ENCODE peak calls at places on chromosomes 4 and X, in four cellular contexts. K is nephron progenitor cell, Y is fibroblast of lung, T is lower leg skin. W is an unnamed sample.

GRCh38 chr4:19304028-19304427 is 947.7 kb upstream of the SLIT2 start:
- DNase-seq in Y (no peak), T (no peak), K (no peak), W (no peak)

GRCh38 chrX:43939187-43939926 is 33.8 kb downstream of the NDP start:
- DNase-seq in K (no peak), Y (peak), T (no peak), W (no peak)

GRCh38 chr4:1326751-1327525 is 20.1 kb upstream of the UVSSA start:
- DNase-seq in Y (no peak), K (no peak), T (no peak), W (no peak)

GRCh38 chrX:64580035-64580434 is 184.8 kb upstream of the MTMR8 start:
- DNase-seq in Y (no peak), K (peak), T (no peak), W (no peak)

GRCh38 chrX:19063030-19063429 is 59.2 kb downstream of the ADGRG2 start:
- DNase-seq in Y (peak), K (no peak), T (no peak), W (no peak)

GRCh38 chr4:3366893-3367775 is 74.3 kb downstream of the RGS12 start:
- DNase-seq in Y (no peak), K (no peak), T (no peak), W (no peak)

GRCh38 chr4:71663780-71664179 is 120.1 kb downstream of the GC start:
- DNase-seq in K (no peak), T (no peak), Y (no peak), W (no peak)

GRCh38 chr4:23920716-23921446 is 31.0 kb upstream of the PPARGC1A start:
- DNase-seq in K (no peak), Y (no peak), T (peak), W (no peak)

GRCh38 chrX:54172455-54172854 is 10.6 kb downstream of the FAM120C start:
- DNase-seq in Y (no peak), T (no peak), K (no peak), W (no peak)

GRCh38 chrX:139170526-139171173 is 359.9 kb upstream of the F9 start:
- DNase-seq in Y (no peak), T (no peak), K (no peak), W (no peak)

GRCh38 chrX:48025561-48025960 is 18.8 kb downstream of the SPACA5 start:
- DNase-seq in K (peak), T (no peak), Y (peak), W (peak)

GRCh38 chr4:46390353-46391058 is 578 bp upstream of the GABRA2 start:
- DNase-seq in K (peak), Y (no peak), T (no peak), W (no peak)

GRCh38 chrX:120664081-120664480 is 34.2 kb upstream of the C1GALT1C1 start:
- DNase-seq in K (no peak), Y (peak), T (no peak), W (no peak)

GRCh38 chr4:115537387-115537786 is 424.0 kb upstream of the NDST4 start:
- DNase-seq in Y (peak), T (no peak), K (no peak), W (no peak)

GRCh38 chr4:9685692-9686091 is 95.7 kb upstream of the DRD5 start:
- DNase-seq in T (no peak), Y (no peak), K (no peak), W (no peak)

GRCh38 chrX:15438332-15438731 is 54.1 kb upstream of the VEGFD start:
- DNase-seq in Y (no peak), K (no peak), T (no peak), W (no peak)

GRCh38 chrX:115337735-115338134 is 48.2 kb downstream of the LUZP4 start:
- DNase-seq in T (no peak), K (no peak), Y (peak), W (no peak)

GRCh38 chr4:26822546-26822945 is 38.1 kb upstream of the STIM2 start:
- DNase-seq in Y (no peak), T (no peak), K (no peak), W (no peak)

GRCh38 chr4:56910172-56910967 is 2.7 kb downstream of the REST start:
- DNase-seq in K (no peak), T (peak), Y (peak), W (no peak)

DNA sequence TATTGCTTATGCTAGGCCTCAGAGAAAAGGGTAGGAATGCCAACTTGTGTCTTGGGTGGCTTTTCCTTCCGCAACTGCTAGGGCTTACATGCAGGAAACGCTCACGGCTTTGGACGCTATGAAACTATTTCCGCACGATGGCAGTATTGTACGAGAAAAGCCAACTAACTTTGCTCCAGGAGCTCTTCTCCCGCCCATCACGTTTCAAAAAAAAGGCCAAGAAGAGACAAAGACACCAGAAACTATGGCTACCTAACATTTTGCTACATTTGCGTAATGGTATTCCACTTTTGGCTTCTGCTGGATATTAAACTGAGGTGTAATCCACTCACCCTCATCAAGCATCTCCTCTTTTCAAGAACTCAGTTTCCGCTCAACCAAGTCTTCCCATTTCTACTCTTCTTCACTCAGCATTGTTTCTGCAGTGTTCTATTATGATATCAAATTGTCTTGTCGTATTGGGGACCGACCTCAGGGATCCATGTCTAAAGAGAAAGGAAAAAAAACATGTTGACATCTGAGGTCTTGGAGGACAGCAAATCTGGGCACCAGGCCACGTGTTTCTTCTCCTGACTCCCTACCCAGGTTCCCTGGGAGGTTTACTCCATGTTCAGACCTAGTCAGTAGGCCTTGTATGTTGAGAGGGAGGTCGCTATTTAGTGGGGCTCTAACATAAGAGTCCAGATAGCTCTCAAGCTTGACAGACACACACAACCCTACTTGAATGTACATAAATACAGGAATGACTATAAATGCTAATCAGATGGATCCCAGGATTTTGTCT is 239.4 kb upstream of the STK26 start:
- DNase-seq in K (no peak), T (peak), Y (peak), W (no peak)
- TF ChIP-seq CTCF in K (no peak), T (no peak), Y (no peak), W (no peak)

GRCh38 chr4:185538806-185539205 is 3.5 kb upstream of the PDLIM3 start:
- DNase-seq in T (no peak), K (no peak), Y (no peak), W (no peak)
- TF ChIP-seq CTCF in T (no peak), K (no peak), Y (no peak), W (no peak)

DNA sequence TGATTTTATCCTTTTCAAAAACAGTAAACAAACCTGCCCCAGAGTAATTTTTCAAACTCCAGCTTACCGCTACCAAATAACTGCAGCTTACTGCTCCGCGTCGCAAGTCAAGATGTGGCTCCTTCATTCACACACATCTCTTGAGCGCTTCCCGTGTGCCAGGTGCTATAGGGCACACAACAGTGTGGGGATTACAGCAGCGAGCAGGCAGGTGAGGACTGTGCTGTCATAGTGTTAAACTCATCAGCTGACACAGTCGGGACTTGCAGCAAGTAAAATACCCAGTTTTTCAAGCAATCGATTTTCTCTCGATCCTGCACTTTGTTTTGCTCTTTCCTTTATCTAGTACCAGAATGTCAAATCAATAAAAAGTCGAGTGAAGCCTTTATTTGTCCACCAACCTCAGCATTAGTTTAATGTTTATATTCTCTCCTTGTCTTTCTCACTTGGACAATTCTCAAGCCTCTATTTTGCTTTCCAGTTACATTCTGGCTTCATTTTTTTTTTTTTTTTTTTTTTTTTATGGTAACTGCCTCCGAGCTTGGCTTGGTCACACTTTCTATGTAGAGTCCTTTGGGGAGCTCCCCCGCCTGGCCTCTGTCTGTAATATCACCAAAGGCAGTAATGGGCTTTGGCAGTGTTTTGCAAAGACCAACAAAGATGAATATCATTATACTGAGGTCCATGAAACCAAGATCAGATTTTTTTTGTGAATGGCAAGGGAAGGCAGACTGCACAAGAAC is 8.3 kb upstream of the ASB5 start:
- DNase-seq in K (peak), Y (peak), T (no peak), W (peak)
- TF ChIP-seq CTCF in K (peak), Y (peak), T (no peak), W (peak)

GRCh38 chrX:12814434-12814833 is 23.2 kb downstream of the PRPS2 start:
- DNase-seq in Y (peak), T (no peak), K (peak), W (peak)
- TF ChIP-seq CTCF in Y (peak), T (no peak), K (peak), W (peak)

GRCh38 chr4:25792200-25792791 is 70.5 kb downstream of the SEL1L3 start:
- DNase-seq in K (peak), T (peak), Y (peak), W (peak)
- TF ChIP-seq CTCF in K (no peak), T (no peak), Y (peak), W (peak)

GRCh38 chr4:139299536-139299935 is 1.8 kb upstream of the NAA15 start:
- DNase-seq in T (no peak), Y (peak), K (no peak), W (no peak)

GRCh38 chr4:139301143-139301820 is at the start of gene NAA15:
- DNase-seq in Y (peak), T (peak), K (peak), W (peak)

GRCh38 chr4:139304920-139305319 is 2.6 kb upstream of the NDUFC1 start:
- DNase-seq in Y (no peak), K (no peak), T (no peak), W (no peak)

GRCh38 chr4:139300431-139301142 is 718 bp upstream of the NAA15 start:
- DNase-seq in K (peak), T (no peak), Y (peak), W (no peak)

DNA sequence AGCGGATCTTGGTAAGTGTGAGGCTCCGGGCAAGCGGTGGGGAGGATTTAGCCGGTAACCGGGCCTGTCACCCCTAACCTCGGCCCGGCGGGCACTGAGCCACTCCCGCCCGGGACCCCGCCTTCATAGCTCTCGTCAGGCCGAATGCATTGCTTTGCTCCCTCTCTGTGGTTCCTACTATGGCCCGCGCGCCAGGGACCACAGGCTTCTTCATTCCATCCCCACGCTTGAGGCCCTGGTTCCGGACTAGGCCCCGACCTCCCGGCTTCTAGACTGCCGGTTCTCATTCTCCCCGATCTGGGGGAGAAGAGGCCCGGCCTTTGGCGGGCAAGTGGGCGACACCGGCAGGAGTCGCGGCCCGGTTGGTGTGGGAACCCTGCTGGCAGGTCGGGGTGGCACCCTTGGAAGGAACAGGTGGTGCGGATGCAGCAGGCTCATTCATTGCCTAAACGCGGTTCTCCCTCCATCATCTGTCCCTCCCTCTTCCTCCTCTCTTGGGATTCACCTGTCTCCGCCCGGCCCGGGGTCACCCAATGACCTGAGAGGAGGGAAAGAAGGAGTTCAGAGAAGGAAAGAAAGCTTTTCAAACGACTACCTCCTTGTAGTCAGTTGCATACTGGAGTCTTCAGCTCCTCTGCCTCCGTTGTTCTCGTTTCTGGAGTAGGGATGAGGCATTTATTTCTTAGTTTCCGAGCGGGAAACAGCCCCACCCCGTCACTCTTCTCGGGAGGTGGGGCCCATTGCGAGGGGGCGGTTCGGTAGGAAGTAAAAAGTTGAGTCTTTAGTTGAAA is at the start of gene NDUFC1:
- DNase-seq in K (peak), Y (peak), T (peak), W (peak)
- TF ChIP-seq CTCF in K (peak), Y (peak), T (no peak), W (no peak)

DNA sequence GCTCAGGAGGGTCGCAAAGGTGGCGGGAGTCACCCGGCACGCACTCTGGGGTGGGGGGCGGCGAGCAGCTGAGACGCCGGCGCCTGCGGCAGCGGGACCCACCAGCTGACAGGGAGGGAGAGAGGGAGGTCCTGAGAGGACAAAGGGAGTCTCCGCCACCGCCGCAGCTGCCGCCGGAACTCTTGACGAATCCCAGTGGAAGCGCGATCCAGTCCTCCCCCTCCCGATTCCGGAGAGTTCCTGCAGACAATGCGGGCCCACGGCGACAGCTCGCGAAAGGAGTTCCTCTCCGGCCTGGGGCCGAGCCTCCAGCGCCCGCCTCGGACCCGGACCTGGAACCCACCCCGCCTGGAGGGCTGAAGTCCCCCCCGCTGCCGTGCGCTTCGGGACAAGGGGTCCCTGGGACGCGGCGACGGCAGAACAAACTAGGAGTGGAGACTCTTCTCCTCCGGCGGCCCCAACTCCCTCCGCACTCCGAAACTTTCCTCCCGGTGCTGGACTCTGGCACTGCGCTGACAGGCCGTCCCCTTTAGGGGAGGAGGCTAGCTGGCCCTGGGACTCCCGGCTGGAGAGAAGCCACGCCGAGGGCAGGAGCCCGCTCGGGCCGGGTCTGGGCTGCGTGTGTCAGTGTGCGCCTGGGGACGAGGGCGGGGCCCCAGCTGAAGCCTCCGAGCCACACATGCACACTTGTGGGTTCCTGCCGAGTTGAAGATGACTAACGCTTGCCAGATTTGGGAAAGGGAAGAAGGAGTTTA is at the start of gene ANTXR2:
- DNase-seq in K (peak), T (peak), Y (peak), W (peak)
- TF ChIP-seq CTCF in K (no peak), T (no peak), Y (peak), W (no peak)

GRCh38 chr4:25531272-25531671 is 124.4 kb upstream of the SLC34A2 start:
- DNase-seq in T (peak), Y (no peak), K (no peak), W (no peak)
- TF ChIP-seq CTCF in T (no peak), Y (peak), K (no peak), W (peak)